ENCODE peak calls at places on chromosomes 13 and 19, in four cellular contexts. One of them, this sample, is unnamed.

GRCh38 chr19:3503036-3503572 is 2.6 kb upstream of the DOHH start:
- DNase-seq in HT1080: no peak
- DNase-seq in B cell: no peak
- DNase-seq in CD8-positive, alpha-beta memory T cell: no peak
- DNase-seq in this sample: no peak

GRCh38 chr13:94280357-94280756 is 199.1 kb downstream of the DCT start:
- DNase-seq in HT1080: peak; percentile 15
- DNase-seq in B cell: no peak
- DNase-seq in CD8-positive, alpha-beta memory T cell: no peak
- DNase-seq in this sample: no peak

GRCh38 chr13:111472559-111473460 is 152.4 kb downstream of the TEX29 start:
- DNase-seq in HT1080: no peak
- DNase-seq in B cell: no peak
- DNase-seq in CD8-positive, alpha-beta memory T cell: no peak
- DNase-seq in this sample: no peak

GRCh38 chr13:112233716-112234115 is 142.4 kb upstream of the SPACA7 start:
- DNase-seq in HT1080: no peak
- DNase-seq in B cell: no peak
- DNase-seq in CD8-positive, alpha-beta memory T cell: no peak
- DNase-seq in this sample: no peak

GRCh38 chr13:30880756-30881155 is 25.3 kb upstream of the MEDAG start:
- DNase-seq in HT1080: peak; percentile 78
- DNase-seq in B cell: no peak
- DNase-seq in CD8-positive, alpha-beta memory T cell: no peak
- DNase-seq in this sample: no peak

GRCh38 chr13:34035676-34036325 is 217.9 kb downstream of the RFC3 start:
- DNase-seq in HT1080: peak; percentile 76
- DNase-seq in B cell: no peak
- DNase-seq in CD8-positive, alpha-beta memory T cell: no peak
- DNase-seq in this sample: no peak

GRCh38 chr19:51441410-51442390 is 16.6 kb downstream of the SIGLEC8 start:
- DNase-seq in HT1080: peak; percentile 17
- DNase-seq in B cell: peak; percentile 34
- DNase-seq in CD8-positive, alpha-beta memory T cell: peak; percentile 78
- DNase-seq in this sample: no peak

GRCh38 chr13:66803759-66804456 is 426.2 kb downstream of the PCDH9 start:
- DNase-seq in HT1080: no peak
- DNase-seq in B cell: no peak
- DNase-seq in CD8-positive, alpha-beta memory T cell: no peak
- DNase-seq in this sample: no peak

GRCh38 chr13:98915563-98916348 is 62.1 kb downstream of the DOCK9 start:
- DNase-seq in HT1080: peak; percentile 26
- DNase-seq in B cell: no peak
- DNase-seq in CD8-positive, alpha-beta memory T cell: no peak
- DNase-seq in this sample: no peak

GRCh38 chr13:49343731-49344130 is 96.0 kb downstream of the CDADC1 start:
- DNase-seq in HT1080: no peak
- DNase-seq in B cell: no peak
- DNase-seq in CD8-positive, alpha-beta memory T cell: no peak
- DNase-seq in this sample: no peak

GRCh38 chr13:112348642-112349345 is 27.4 kb upstream of the SPACA7 start:
- DNase-seq in HT1080: no peak
- DNase-seq in B cell: no peak
- DNase-seq in CD8-positive, alpha-beta memory T cell: no peak
- DNase-seq in this sample: no peak

GRCh38 chr13:43567608-43568007 is 219.2 kb downstream of the ENOX1 start:
- DNase-seq in HT1080: peak; percentile 6
- DNase-seq in B cell: no peak
- DNase-seq in CD8-positive, alpha-beta memory T cell: no peak
- DNase-seq in this sample: no peak

GRCh38 chr13:67235265-67235664 is 5.1 kb upstream of the PCDH9 start:
- DNase-seq in HT1080: no peak
- DNase-seq in B cell: no peak
- DNase-seq in CD8-positive, alpha-beta memory T cell: no peak
- DNase-seq in this sample: no peak

GRCh38 chr13:50589651-50590054 is 253.8 kb downstream of the DLEU7 start:
- DNase-seq in HT1080: peak; percentile 89
- DNase-seq in B cell: no peak
- DNase-seq in CD8-positive, alpha-beta memory T cell: no peak
- DNase-seq in this sample: no peak

GRCh38 chr19:10603084-10603872 is 16.2 kb upstream of the AP1M2 start:
- DNase-seq in HT1080: no peak
- DNase-seq in B cell: peak; percentile 80
- DNase-seq in CD8-positive, alpha-beta memory T cell: peak; percentile 66
- DNase-seq in this sample: peak; percentile 13

GRCh38 chr13:69857188-69857821 is 250.3 kb upstream of the ATXN8OS start:
- DNase-seq in HT1080: peak; percentile 53
- DNase-seq in B cell: no peak
- DNase-seq in CD8-positive, alpha-beta memory T cell: no peak
- DNase-seq in this sample: peak; percentile 22

GRCh38 chr19:39362682-39363657 is 20.7 kb downstream of the SAMD4B start:
- DNase-seq in HT1080: peak; percentile 73
- DNase-seq in B cell: no peak
- DNase-seq in CD8-positive, alpha-beta memory T cell: no peak
- DNase-seq in this sample: no peak

GRCh38 chr13:49811527-49811908 is 19.0 kb upstream of the KPNA3 start:
- DNase-seq in HT1080: no peak
- DNase-seq in B cell: no peak
- DNase-seq in CD8-positive, alpha-beta memory T cell: no peak
- DNase-seq in this sample: no peak

GRCh38 chr13:24851546-24851945 is 87.6 kb downstream of the RNF17 start:
- DNase-seq in HT1080: no peak
- DNase-seq in B cell: no peak
- DNase-seq in CD8-positive, alpha-beta memory T cell: no peak
- DNase-seq in this sample: no peak

GRCh38 chr13:34412817-34413365 is 529.2 kb upstream of the NBEA start:
- DNase-seq in HT1080: peak; percentile 86
- DNase-seq in B cell: no peak
- DNase-seq in CD8-positive, alpha-beta memory T cell: no peak
- DNase-seq in this sample: no peak

GRCh38 chr13:102587916-102588315 is 8.9 kb upstream of the TPP2 start:
- DNase-seq in HT1080: no peak
- DNase-seq in B cell: no peak
- DNase-seq in CD8-positive, alpha-beta memory T cell: no peak
- DNase-seq in this sample: no peak

GRCh38 chr19:39778763-39779162 is at the start of gene LEUTX:
- DNase-seq in HT1080: no peak
- DNase-seq in B cell: no peak
- DNase-seq in CD8-positive, alpha-beta memory T cell: no peak
- DNase-seq in this sample: no peak

GRCh38 chr19:30049844-30050667 is 108.0 kb downstream of the URI1 start:
- DNase-seq in HT1080: no peak
- DNase-seq in B cell: no peak
- DNase-seq in CD8-positive, alpha-beta memory T cell: no peak
- DNase-seq in this sample: peak; percentile 50

GRCh38 chr13:98370806-98371553 is 193.9 kb upstream of the RNF113B start:
- DNase-seq in HT1080: no peak
- DNase-seq in B cell: no peak
- DNase-seq in CD8-positive, alpha-beta memory T cell: no peak
- DNase-seq in this sample: no peak

GRCh38 chr13:48500652-48501197 is 32.2 kb downstream of the RCBTB2 start:
- DNase-seq in HT1080: peak; percentile 65
- DNase-seq in B cell: no peak
- DNase-seq in CD8-positive, alpha-beta memory T cell: no peak
- DNase-seq in this sample: no peak

GRCh38 chr19:11737964-11738745 is 591 bp downstream of the ZNF823 start:
- DNase-seq in HT1080: peak; percentile 5
- DNase-seq in B cell: peak; percentile 48
- DNase-seq in CD8-positive, alpha-beta memory T cell: peak; percentile 11
- DNase-seq in this sample: peak; percentile 14

GRCh38 chr13:64917566-64917965 is 2312.6 kb downstream of the PCDH9 start:
- DNase-seq in HT1080: no peak
- DNase-seq in B cell: no peak
- DNase-seq in CD8-positive, alpha-beta memory T cell: no peak
- DNase-seq in this sample: no peak